ENCODE peak calls at places on chromosomes 7 and 10, in six cellular contexts. N is K562, A is A549, J is H1, V is SK-N-SH, W is tibial nerve. H is an unnamed sample.

GRCh38 chr10:117503170-117503885 is 39.2 kb upstream of the EMX2 start:
- DNase-seq in N (no peak), A (no peak), J (no peak), V (peak), W (no peak), H (no peak)

GRCh38 chr10:72321248-72322029 is 33.3 kb downstream of the DNAJB12 start:
- DNase-seq in N (peak), A (no peak), J (no peak), V (no peak), W (no peak), H (peak)

GRCh38 chr10:132368881-132369635 is 27.9 kb upstream of the PWWP2B start:
- DNase-seq in N (no peak), A (no peak), J (no peak), V (no peak), W (no peak), H (no peak)

GRCh38 chr7:15236958-15237357 is 324.9 kb downstream of the AGMO start:
- DNase-seq in N (no peak), A (no peak), J (no peak), V (no peak), W (no peak), H (no peak)

GRCh38 chr7:81956520-81956919 is 186.7 kb upstream of the HGF start:
- DNase-seq in N (peak), A (peak), J (no peak), V (peak), W (peak), H (no peak)

GRCh38 chr10:116798859-116799258 is 50.4 kb upstream of the ENO4 start:
- DNase-seq in N (no peak), A (no peak), J (no peak), V (no peak), W (no peak), H (no peak)

GRCh38 chr10:81040947-81041346 is 503.2 kb downstream of the SH2D4B start:
- DNase-seq in N (no peak), A (no peak), J (no peak), V (no peak), W (no peak), H (no peak)

GRCh38 chr10:102090772-102091171 is 25.6 kb downstream of the HPS6 start:
- DNase-seq in N (no peak), A (no peak), J (no peak), V (no peak), W (no peak), H (no peak)

GRCh38 chr7:131107343-131108211 is 220.1 kb upstream of the MKLN1 start:
- DNase-seq in N (peak), A (peak), J (no peak), V (peak), W (peak), H (peak)

GRCh38 chr7:18580945-18581344 is 85.4 kb downstream of the HDAC9 start:
- DNase-seq in N (no peak), A (no peak), J (no peak), V (no peak), W (no peak), H (no peak)

GRCh38 chr10:102410427-102411073 is 8.0 kb downstream of the PSD start:
- DNase-seq in N (no peak), A (no peak), J (no peak), V (peak), W (no peak), H (peak)

GRCh38 chr7:55093674-55094073 is 74.9 kb downstream of the EGFR start:
- DNase-seq in N (no peak), A (no peak), J (no peak), V (no peak), W (no peak), H (no peak)

GRCh38 chr10:4812952-4813351 is 13.1 kb upstream of the AKR1E2 start:
- DNase-seq in N (peak), A (peak), J (no peak), V (no peak), W (no peak), H (no peak)

GRCh38 chr7:123265853-123266252 is 66.1 kb upstream of the SLC13A1 start:
- DNase-seq in N (no peak), A (no peak), J (no peak), V (no peak), W (no peak), H (no peak)

GRCh38 chr7:304574-305409 is 14.8 kb downstream of the FOXL3 start:
- DNase-seq in N (no peak), A (no peak), J (no peak), V (peak), W (no peak), H (peak)

GRCh38 chr7:79290841-79291497 is 162.5 kb downstream of the MAGI2 start:
- DNase-seq in N (no peak), A (no peak), J (no peak), V (no peak), W (no peak), H (no peak)

GRCh38 chr10:129323877-129324276 is 143.2 kb upstream of the MGMT start:
- DNase-seq in N (no peak), A (no peak), J (no peak), V (no peak), W (no peak), H (no peak)

GRCh38 chr7:36286241-36286640 is 103.4 kb upstream of the ANLN start:
- DNase-seq in N (no peak), A (no peak), J (no peak), V (no peak), W (no peak), H (no peak)

GRCh38 chr10:26085549-26085948 is 131.0 kb upstream of the GAD2 start:
- DNase-seq in N (no peak), A (no peak), J (no peak), V (no peak), W (no peak), H (no peak)

GRCh38 chr10:24483701-24484100 is 240.0 kb downstream of the ARHGAP21 start:
- DNase-seq in N (no peak), A (peak), J (peak), V (no peak), W (no peak), H (no peak)

GRCh38 chr7:816751-817671 is 15.3 kb upstream of the SUN1 start:
- DNase-seq in N (peak), A (peak), J (no peak), V (no peak), W (no peak), H (no peak)

GRCh38 chr10:104011904-104012303 is 45.0 kb downstream of the SLK start:
- DNase-seq in N (no peak), A (no peak), J (no peak), V (no peak), W (no peak), H (no peak)

GRCh38 chr7:70893422-70893821 is 238.5 kb upstream of the GALNT17 start:
- DNase-seq in N (peak), A (no peak), J (no peak), V (no peak), W (no peak), H (no peak)

GRCh38 chr7:48295572-48295971 is 124.3 kb downstream of the ABCA13 start:
- DNase-seq in N (no peak), A (no peak), J (no peak), V (no peak), W (no peak), H (no peak)

GRCh38 chr7:30736291-30736690 is 15.6 kb upstream of the INMT start:
- DNase-seq in N (no peak), A (no peak), J (no peak), V (no peak), W (no peak), H (no peak)

GRCh38 chr10:32379950-32380547 is 33.1 kb upstream of the EPC1 start:
- DNase-seq in N (peak), A (no peak), J (no peak), V (no peak), W (no peak), H (no peak)

GRCh38 chr10:86535057-86535882 is 13.7 kb upstream of the WAPL start:
- DNase-seq in N (peak), A (peak), J (no peak), V (no peak), W (peak), H (peak)

GRCh38 chr7:121163699-121164098 is 165.1 kb upstream of the WNT16 start:
- DNase-seq in N (no peak), A (no peak), J (no peak), V (no peak), W (no peak), H (no peak)

GRCh38 chr7:129169171-129169643 is 19.2 kb upstream of the SMO start:
- DNase-seq in N (peak), A (no peak), J (no peak), V (no peak), W (peak), H (peak)

GRCh38 chr7:31052504-31052840 is 364 bp downstream of the ADCYAP1R1 start:
- DNase-seq in N (no peak), A (no peak), J (no peak), V (peak), W (no peak), H (no peak)

GRCh38 chr10:129193148-129193547 is 273.9 kb upstream of the MGMT start:
- DNase-seq in N (no peak), A (no peak), J (peak), V (no peak), W (peak), H (no peak)

GRCh38 chr7:158973440-158973839 is 117.1 kb downstream of the DYNC2I1 start:
- DNase-seq in N (peak), A (no peak), J (peak), V (no peak), W (no peak), H (peak)

GRCh38 chr10:25059990-25060389 is 43.6 kb downstream of the THNSL1 start:
- DNase-seq in N (peak), A (peak), J (no peak), V (no peak), W (peak), H (peak)

GRCh38 chr7:39882148-39882784 is 67.8 kb upstream of the CDK13 start:
- DNase-seq in N (no peak), A (no peak), J (no peak), V (no peak), W (no peak), H (no peak)

GRCh38 chr10:71233491-71233892 is 21.1 kb downstream of the UNC5B start:
- DNase-seq in N (no peak), A (no peak), J (no peak), V (peak), W (no peak), H (no peak)

GRCh38 chr7:148883233-148884048 is 650 bp downstream of the EZH2 start:
- DNase-seq in N (peak), A (peak), J (no peak), V (peak), W (peak), H (peak)

GRCh38 chr7:34845666-34846361 is 187.8 kb downstream of the NPSR1 start:
- DNase-seq in N (peak), A (no peak), J (no peak), V (no peak), W (no peak), H (no peak)

GRCh38 chr7:101386558-101387199 is 24.0 kb downstream of the COL26A1 start:
- DNase-seq in N (peak), A (peak), J (no peak), V (peak), W (no peak), H (no peak)
- H3K4me3 ChIP-seq in N (no peak), A (no peak), J (no peak), V (peak), W (no peak), H (no peak)

DNA sequence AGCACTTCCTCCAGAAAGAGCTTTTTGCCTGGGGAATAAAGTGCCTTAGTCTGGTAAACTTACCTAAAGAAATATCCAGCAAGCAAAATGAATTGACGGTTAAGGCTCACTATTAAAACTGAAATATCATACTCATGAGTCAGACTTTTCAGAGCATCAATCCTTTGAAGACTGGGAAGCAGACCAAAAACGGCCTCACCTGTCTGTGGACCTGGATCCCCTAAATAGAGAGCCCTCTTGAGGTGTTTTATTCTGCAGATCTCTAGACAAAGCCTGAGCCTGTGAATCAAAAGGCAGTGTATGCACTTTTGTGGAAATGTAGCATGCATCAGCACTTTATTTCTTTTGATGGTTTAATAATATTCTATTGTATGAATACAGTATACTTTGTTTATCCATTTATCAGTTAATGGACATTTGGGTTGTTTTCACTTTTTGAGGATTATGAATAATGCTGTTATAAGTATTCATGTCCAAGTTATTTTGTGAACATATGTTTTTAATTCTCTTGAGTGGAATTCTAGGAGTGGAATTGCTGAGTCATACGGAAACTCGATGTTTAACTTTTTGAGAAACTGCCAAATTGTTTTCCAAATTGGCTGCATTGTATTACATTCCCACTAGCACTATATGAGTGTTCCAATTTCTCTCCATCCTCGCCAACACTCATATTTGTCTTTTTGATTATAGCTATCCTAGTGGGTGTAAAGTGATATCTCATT is 449.0 kb upstream of the IGFBP3 start:
- DNase-seq in N (no peak), A (no peak), J (no peak), V (no peak), W (no peak), H (no peak)
- TF ChIP-seq EP300 in N (no peak), A (no peak), J (no peak), V (peak), W (no peak), H (no peak)

DNA sequence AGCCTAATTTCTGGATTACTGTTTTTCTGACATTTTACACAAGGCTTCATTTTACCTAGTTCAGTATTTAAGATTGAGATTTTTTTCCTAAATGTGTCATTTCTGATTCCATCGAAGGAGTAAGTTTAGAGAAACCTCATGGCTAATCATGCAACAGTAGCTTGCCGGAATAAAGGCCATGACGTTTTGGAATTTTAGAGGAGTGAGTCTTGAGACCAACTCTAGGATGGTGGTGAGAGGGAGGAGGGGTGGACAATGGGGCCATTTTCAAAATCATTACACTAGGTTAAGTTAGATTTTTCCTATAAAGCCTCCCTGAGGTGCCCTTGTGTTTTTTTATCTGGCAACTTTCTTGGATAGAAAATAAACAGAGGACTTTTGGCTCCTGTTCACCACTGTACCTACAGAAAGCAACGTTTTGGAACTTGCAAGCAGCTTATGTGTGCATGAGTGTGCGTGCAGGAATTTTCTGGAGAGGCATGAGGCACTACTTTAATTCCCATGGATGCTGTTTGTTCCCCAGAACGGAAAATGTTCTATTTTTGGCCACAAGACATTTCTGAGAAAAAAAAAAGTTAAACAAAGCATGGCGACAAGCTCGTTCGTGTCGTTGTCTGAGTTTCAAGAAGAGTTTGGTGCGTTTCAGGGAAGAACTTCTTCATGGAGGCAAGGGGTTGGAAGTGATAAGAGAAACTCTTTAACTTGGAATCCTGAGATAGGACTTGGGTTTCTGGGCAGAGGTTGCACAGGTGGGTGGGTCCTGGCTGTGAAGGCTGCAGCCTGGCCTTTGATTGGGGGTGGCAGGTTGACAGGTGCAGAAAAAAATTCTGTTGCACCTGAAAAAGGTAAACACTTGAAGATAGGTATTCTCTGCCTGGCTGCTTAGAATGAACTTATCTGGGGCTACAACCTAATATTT is 178.1 kb downstream of the PTEN start:
- DNase-seq in N (peak), A (no peak), J (no peak), V (no peak), W (no peak), H (no peak)
- H3K4me3 ChIP-seq in N (no peak), A (no peak), J (no peak), V (no peak), W (no peak), H (no peak)

DNA sequence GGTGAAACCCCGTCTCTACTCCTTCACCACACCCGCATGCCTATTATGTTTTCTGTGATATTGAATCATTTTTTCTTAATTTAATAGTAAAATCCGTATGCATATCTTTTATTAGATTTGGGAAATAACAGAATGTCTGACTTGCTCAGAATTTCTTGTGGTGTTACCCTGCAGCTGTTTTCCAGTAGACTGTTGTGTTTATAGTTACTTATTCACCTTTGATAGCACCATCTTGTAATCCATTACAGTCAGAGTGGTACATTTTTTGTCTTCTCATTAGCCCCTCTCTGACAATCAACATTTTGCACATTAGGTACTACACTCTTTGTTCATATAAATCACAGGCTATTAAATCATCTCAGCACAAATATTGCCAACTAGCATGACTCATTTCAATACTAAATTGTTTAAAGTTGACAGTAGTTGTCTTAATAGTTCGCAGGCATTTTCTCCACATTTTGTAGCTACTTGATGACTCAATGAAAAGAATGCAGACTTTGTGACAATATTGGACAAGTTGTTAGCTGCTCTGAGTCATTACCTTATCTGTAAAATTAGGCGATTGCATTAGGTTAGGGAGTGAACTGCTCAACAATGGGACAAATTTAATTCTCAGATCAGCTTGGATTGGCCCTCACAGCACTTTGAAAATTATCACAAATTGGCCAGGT is 17.8 kb upstream of the SLC16A12 start:
- DNase-seq in N (no peak), A (peak), J (no peak), V (no peak), W (no peak), H (no peak)
- TF ChIP-seq EP300 in N (no peak), A (peak), J (no peak), V (peak), W (no peak), H (no peak)

GRCh38 chr10:119896937-119897336 is 4.4 kb downstream of the SEC23IP start:
- DNase-seq in N (no peak), A (no peak), J (no peak), V (peak), W (peak), H (peak)
- H3K4me3 ChIP-seq in N (no peak), A (no peak), J (no peak), V (no peak), W (no peak), H (no peak)

GRCh38 chr10:27899058-27899457 is 99.8 kb downstream of the ODAD2 start:
- DNase-seq in N (no peak), A (no peak), J (no peak), V (no peak), W (no peak), H (no peak)

GRCh38 chr10:27890971-27891370 is 107.9 kb downstream of the ODAD2 start:
- DNase-seq in N (no peak), A (no peak), J (no peak), V (no peak), W (no peak), H (no peak)

GRCh38 chr10:27893320-27894014 is 105.4 kb downstream of the ODAD2 start:
- DNase-seq in N (no peak), A (no peak), J (no peak), V (no peak), W (no peak), H (no peak)
- TF ChIP-seq EP300 in N (no peak), A (no peak), J (no peak), V (no peak), W (no peak), H (no peak)

GRCh38 chr10:17065273-17065672 is 64.3 kb downstream of the CUBN start:
- DNase-seq in N (no peak), A (no peak), J (no peak), V (no peak), W (no peak), H (no peak)

GRCh38 chr10:17066801-17067200 is 62.8 kb downstream of the CUBN start:
- DNase-seq in N (no peak), A (no peak), J (no peak), V (no peak), W (no peak), H (no peak)

GRCh38 chr10:17066000-17066399 is 63.6 kb downstream of the CUBN start:
- DNase-seq in N (no peak), A (no peak), J (no peak), V (no peak), W (no peak), H (no peak)

GRCh38 chr10:17068953-17069352 is 60.7 kb downstream of the CUBN start:
- DNase-seq in N (no peak), A (no peak), J (no peak), V (no peak), W (no peak), H (no peak)

DNA sequence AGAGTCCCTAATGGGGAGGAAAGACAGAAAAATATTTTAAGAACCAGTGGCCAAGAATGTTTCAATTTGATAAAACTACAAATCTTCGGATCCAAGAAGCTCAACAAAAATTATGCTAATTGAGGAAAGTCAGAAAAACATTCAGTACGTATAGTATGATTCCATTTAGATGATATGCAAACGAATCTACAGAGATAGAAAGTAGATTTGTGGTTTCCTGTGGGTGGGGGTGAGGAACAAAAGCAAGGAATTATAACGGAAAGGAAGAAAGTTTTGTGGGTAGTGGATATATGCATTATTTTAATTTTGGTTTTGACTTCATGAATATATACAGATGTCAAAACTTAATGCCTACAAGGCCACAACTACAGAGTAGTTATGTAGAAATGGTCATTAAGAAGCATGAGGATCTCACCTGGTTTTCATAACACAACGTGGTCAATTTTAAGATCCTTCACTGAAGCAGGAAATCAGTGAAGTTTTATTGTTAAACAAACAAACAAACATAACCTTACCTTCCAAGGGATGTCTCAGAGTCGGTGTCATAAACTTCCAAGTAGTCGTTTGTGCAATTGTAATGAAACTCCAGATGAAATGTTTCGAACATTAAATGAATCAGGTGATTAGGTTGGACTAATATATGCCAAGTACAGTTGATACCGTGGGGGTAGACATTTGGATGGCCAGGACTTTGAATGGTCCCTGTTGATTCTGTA is 61.9 kb downstream of the CUBN start:
- DNase-seq in N (no peak), A (no peak), J (no peak), V (no peak), W (no peak), H (no peak)
- H3K4me3 ChIP-seq in N (no peak), A (no peak), J (no peak), V (no peak), W (no peak), H (no peak)